ENCODE peak calls at places on chromosomes 1 and 21, in nine cellular contexts. S is HTR-8/SVneo; J is amygdala; A is adipocyte; F is naive B cell; O is stimulated activated CD4-positive, alpha-beta T cell treated with anti-CD3 and anti-CD28 coated beads, Interleukin-1b, Interleukin-23, amount 100 ng/mL, for 4 hours; W is mesendoderm; L is myocyte; C is transverse colon. U is an unnamed sample.

GRCh38 chr1:62245201-62245600 is 50.6 kb downstream of the L1TD1 start:
- DNase-seq in S (no peak), J (no peak), A (no peak), F (no peak), O (no peak), W (no peak), L (peak), C (no peak), U (no peak)

GRCh38 chr1:176820292-176821056 is 344.0 kb downstream of the ASTN1 start:
- DNase-seq in S (no peak), J (no peak), A (peak), F (no peak), O (no peak), W (no peak), L (no peak), C (no peak), U (no peak)

GRCh38 chr1:117630423-117630998 is 24.7 kb downstream of the TENT5C start:
- DNase-seq in S (no peak), J (no peak), A (no peak), F (no peak), O (no peak), W (no peak), L (no peak), C (no peak), U (no peak)

GRCh38 chr1:21816602-21817302 is 4.7 kb downstream of the LDLRAD2 start:
- DNase-seq in S (peak), J (no peak), A (peak), F (no peak), O (no peak), W (peak), L (peak), C (no peak), U (no peak)

GRCh38 chr1:157994704-157995540 is 1.5 kb downstream of the KIRREL1 start:
- DNase-seq in S (no peak), J (no peak), A (peak), F (no peak), O (no peak), W (no peak), L (peak), C (peak), U (no peak)

GRCh38 chr1:169387383-169387782 is 19.4 kb downstream of the BLZF1 start:
- DNase-seq in S (no peak), J (no peak), A (no peak), F (no peak), O (no peak), W (no peak), L (no peak), C (no peak), U (no peak)

GRCh38 chr1:245459621-245460020 is 304.8 kb downstream of the KIF26B start:
- DNase-seq in S (no peak), J (no peak), A (no peak), F (no peak), O (no peak), W (no peak), L (no peak), C (no peak), U (no peak)

GRCh38 chr1:215472723-215473122 is 94.4 kb upstream of the KCTD3 start:
- DNase-seq in S (no peak), J (no peak), A (no peak), F (no peak), O (no peak), W (no peak), L (no peak), C (no peak), U (no peak)

GRCh38 chr1:205324781-205325180 is 3.2 kb upstream of the NUAK2 start:
- DNase-seq in S (no peak), J (no peak), A (no peak), F (no peak), O (no peak), W (peak), L (no peak), C (no peak), U (no peak)

GRCh38 chr1:99531578-99532570 is 114.0 kb upstream of the PALMD start:
- DNase-seq in S (no peak), J (no peak), A (no peak), F (no peak), O (no peak), W (no peak), L (no peak), C (no peak), U (no peak)

GRCh38 chr1:190436615-190437014 is 41.0 kb downstream of the BRINP3 start:
- DNase-seq in S (peak), J (no peak), A (peak), F (no peak), O (no peak), W (peak), L (peak), C (no peak), U (no peak)

GRCh38 chr1:115922806-115923205 is 53.5 kb upstream of the SLC22A15 start:
- DNase-seq in S (no peak), J (no peak), A (no peak), F (no peak), O (no peak), W (peak), L (no peak), C (no peak), U (no peak)

GRCh38 chr21:35036521-35037383 is 12.3 kb downstream of the RUNX1 start:
- DNase-seq in S (no peak), J (no peak), A (no peak), F (no peak), O (no peak), W (no peak), L (peak), C (no peak), U (no peak)

GRCh38 chr1:198639581-198640235 is 868 bp downstream of the PTPRC start:
- DNase-seq in S (no peak), J (no peak), A (no peak), F (no peak), O (no peak), W (no peak), L (no peak), C (no peak), U (no peak)

GRCh38 chr1:86583593-86583992 is 36.7 kb downstream of the CLCA4 start:
- DNase-seq in S (no peak), J (no peak), A (no peak), F (no peak), O (no peak), W (no peak), L (no peak), C (no peak), U (no peak)

GRCh38 chr1:242477944-242478343 is 46.6 kb downstream of the PLD5 start:
- DNase-seq in S (no peak), J (no peak), A (no peak), F (no peak), O (no peak), W (no peak), L (no peak), C (no peak), U (no peak)

GRCh38 chr21:35864039-35864438 is 196.3 kb downstream of the SETD4 start:
- DNase-seq in S (no peak), J (no peak), A (no peak), F (no peak), O (no peak), W (no peak), L (no peak), C (no peak), U (no peak)

GRCh38 chr1:31576201-31576669 is at the start of gene TINAGL1:
- DNase-seq in S (no peak), J (no peak), A (no peak), F (no peak), O (no peak), W (peak), L (no peak), C (peak), U (no peak)